ENCODE peak calls at places on chromosomes 4 and X, in eight cellular contexts. D, U, T, F, K, W, J and Q are unnamed samples.

GRCh38 chr4:77445846-77446245 is 159.8 kb upstream of the CXCL13 start:
- DNase-seq in D (no peak), U (no peak), T (no peak), F (no peak), K (no peak), W (no peak), J (no peak), Q (no peak)

GRCh38 chrX:140712413-140713173 is 3.0 kb downstream of the LINC00632 start:
- DNase-seq in D (peak), U (peak), T (peak), F (peak), K (peak), W (no peak), J (peak), Q (peak)

GRCh38 chr4:25448379-25449109 is 71.5 kb downstream of the ANAPC4 start:
- DNase-seq in D (no peak), U (no peak), T (no peak), F (no peak), K (peak), W (no peak), J (peak), Q (no peak)

GRCh38 chrX:39984191-39984956 is 113.4 kb downstream of the BCOR start:
- DNase-seq in D (no peak), U (peak), T (no peak), F (no peak), K (no peak), W (no peak), J (peak), Q (no peak)

GRCh38 chr4:148254818-148255366 is 187.3 kb downstream of the NR3C2 start:
- DNase-seq in D (no peak), U (no peak), T (no peak), F (no peak), K (no peak), W (no peak), J (no peak), Q (no peak)

GRCh38 chr4:7418131-7418943 is 16.4 kb downstream of the PSAPL1 start:
- DNase-seq in D (no peak), U (peak), T (no peak), F (no peak), K (no peak), W (peak), J (no peak), Q (peak)

GRCh38 chrX:155065035-155065734 is 5.8 kb downstream of the CMC4 start:
- DNase-seq in D (no peak), U (no peak), T (no peak), F (no peak), K (no peak), W (no peak), J (peak), Q (no peak)

GRCh38 chrX:24081661-24082154 is 27.0 kb downstream of the EIF2S3 start:
- DNase-seq in D (peak), U (peak), T (no peak), F (peak), K (peak), W (peak), J (peak), Q (peak)

GRCh38 chrX:40008841-40009461 is 88.8 kb downstream of the BCOR start:
- DNase-seq in D (no peak), U (peak), T (no peak), F (no peak), K (peak), W (no peak), J (peak), Q (peak)

GRCh38 chr4:22485751-22486150 is 30.1 kb downstream of the ADGRA3 start:
- DNase-seq in D (no peak), U (no peak), T (no peak), F (no peak), K (no peak), W (no peak), J (peak), Q (no peak)

GRCh38 chr4:106694232-106694631 is 325.7 kb upstream of the GIMD1 start:
- DNase-seq in D (no peak), U (no peak), T (no peak), F (no peak), K (no peak), W (no peak), J (no peak), Q (no peak)

GRCh38 chr4:59904331-59904730 is 1295.8 kb upstream of the ADGRL3 start:
- DNase-seq in D (no peak), U (no peak), T (no peak), F (no peak), K (peak), W (no peak), J (no peak), Q (no peak)

GRCh38 chr4:163157157-163157556 is 9.5 kb downstream of the NAF1 start:
- DNase-seq in D (no peak), U (no peak), T (no peak), F (no peak), K (no peak), W (no peak), J (no peak), Q (no peak)

GRCh38 chr4:43816107-43816506 is 632.5 kb downstream of the KCTD8 start:
- DNase-seq in D (no peak), U (no peak), T (no peak), F (no peak), K (no peak), W (no peak), J (no peak), Q (no peak)

GRCh38 chr4:82528074-82528473 is 33.7 kb downstream of the TMEM150C start:
- DNase-seq in D (no peak), U (no peak), T (no peak), F (no peak), K (no peak), W (no peak), J (no peak), Q (no peak)

GRCh38 chr4:149311076-149311475 is 504.6 kb downstream of the IQCM start:
- DNase-seq in D (no peak), U (no peak), T (no peak), F (no peak), K (no peak), W (no peak), J (no peak), Q (no peak)

GRCh38 chr4:288891-289290 is 16.4 kb downstream of the ZNF732 start:
- DNase-seq in D (no peak), U (no peak), T (no peak), F (no peak), K (no peak), W (no peak), J (peak), Q (no peak)

GRCh38 chrX:118520206-118520857 is 24.7 kb downstream of the DOCK11 start:
- DNase-seq in D (no peak), U (no peak), T (no peak), F (no peak), K (no peak), W (no peak), J (peak), Q (no peak)

GRCh38 chrX:150880808-150881165 is 17.7 kb downstream of the CD99L2 start:
- DNase-seq in D (no peak), U (no peak), T (no peak), F (no peak), K (no peak), W (no peak), J (no peak), Q (no peak)

GRCh38 chr4:141899541-141899940 is 263.2 kb downstream of the IL15 start:
- DNase-seq in D (no peak), U (no peak), T (no peak), F (no peak), K (no peak), W (no peak), J (peak), Q (no peak)

GRCh38 chr4:26015133-26015651 is 101.2 kb downstream of the SMIM20 start:
- DNase-seq in D (no peak), U (peak), T (peak), F (no peak), K (peak), W (no peak), J (peak), Q (peak)

GRCh38 chrX:148567229-148567628 is 66.8 kb downstream of the AFF2 start:
- DNase-seq in D (no peak), U (no peak), T (no peak), F (no peak), K (peak), W (no peak), J (peak), Q (no peak)

GRCh38 chrX:68685722-68686683 is 38.5 kb downstream of the STARD8 start:
- DNase-seq in D (no peak), U (peak), T (no peak), F (no peak), K (peak), W (no peak), J (peak), Q (peak)

GRCh38 chr4:84529169-84529751 is 30.2 kb upstream of the NKX6-1 start:
- DNase-seq in D (no peak), U (no peak), T (no peak), F (no peak), K (peak), W (no peak), J (peak), Q (no peak)

GRCh38 chr4:15077969-15078368 is 75.7 kb downstream of the CPEB2 start:
- DNase-seq in D (no peak), U (no peak), T (no peak), F (no peak), K (no peak), W (no peak), J (peak), Q (no peak)

GRCh38 chr4:3121110-3121509 is 46.6 kb downstream of the HTT start:
- DNase-seq in D (no peak), U (no peak), T (no peak), F (no peak), K (no peak), W (no peak), J (no peak), Q (no peak)

GRCh38 chr4:3121596-3121995 is 47.1 kb downstream of the HTT start:
- DNase-seq in D (no peak), U (no peak), T (no peak), F (no peak), K (no peak), W (no peak), J (no peak), Q (no peak)

GRCh38 chr4:3124070-3124767 is 49.7 kb downstream of the HTT start:
- DNase-seq in D (no peak), U (no peak), T (no peak), F (no peak), K (no peak), W (no peak), J (no peak), Q (no peak)

GRCh38 chr4:3123201-3123671 is 48.8 kb downstream of the HTT start:
- DNase-seq in D (no peak), U (no peak), T (no peak), F (no peak), K (no peak), W (no peak), J (peak), Q (no peak)

GRCh38 chr4:3122081-3122563 is 47.6 kb downstream of the HTT start:
- DNase-seq in D (no peak), U (no peak), T (no peak), F (no peak), K (no peak), W (no peak), J (peak), Q (no peak)
- H3K27ac ChIP-seq in D (no peak), U (peak), T (no peak), F (no peak), K (no peak), W (peak), J (peak), Q (peak)

DNA sequence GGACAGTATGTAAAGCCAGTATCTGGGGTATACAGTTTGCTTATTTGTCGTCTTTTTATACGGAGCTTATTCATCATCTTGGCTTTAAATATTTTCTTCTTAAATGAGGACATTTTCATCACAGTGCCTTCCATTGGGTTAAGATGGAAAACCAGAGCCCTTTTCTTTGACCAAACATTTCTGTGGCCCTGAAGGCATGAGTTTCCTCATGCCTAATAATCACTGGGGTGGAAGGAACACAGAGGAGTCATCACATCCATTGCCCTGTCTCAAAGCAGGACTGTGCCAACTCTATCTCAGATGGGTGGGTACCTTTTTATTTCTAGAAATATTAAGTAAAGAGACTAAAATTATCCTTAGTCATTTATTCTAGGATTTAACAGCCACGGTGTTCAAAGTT is 40.0 kb downstream of the CHRDL1 start:
- DNase-seq in D (no peak), U (no peak), T (no peak), F (no peak), K (no peak), W (no peak), J (no peak), Q (no peak)
- H3K27ac ChIP-seq in D (no peak), U (no peak), T (no peak), F (no peak), K (no peak), W (no peak), J (no peak), Q (no peak)

GRCh38 chr4:108033348-108033747 is 43.7 kb downstream of the HADH start:
- DNase-seq in D (no peak), U (no peak), T (no peak), F (no peak), K (no peak), W (no peak), J (no peak), Q (no peak)

GRCh38 chr4:108030332-108030731 is 40.6 kb downstream of the HADH start:
- DNase-seq in D (no peak), U (no peak), T (no peak), F (peak), K (peak), W (peak), J (peak), Q (no peak)

GRCh38 chr4:108029321-108029720 is 39.6 kb downstream of the HADH start:
- DNase-seq in D (no peak), U (no peak), T (no peak), F (peak), K (no peak), W (no peak), J (no peak), Q (no peak)

GRCh38 chr4:108031427-108032083 is 41.9 kb downstream of the HADH start:
- DNase-seq in D (no peak), U (no peak), T (no peak), F (peak), K (no peak), W (no peak), J (no peak), Q (no peak)

GRCh38 chr4:108029731-108030130 is 40.0 kb downstream of the HADH start:
- DNase-seq in D (no peak), U (no peak), T (no peak), F (no peak), K (no peak), W (no peak), J (no peak), Q (no peak)
- H3K27ac ChIP-seq in D (no peak), U (no peak), T (no peak), F (peak), K (no peak), W (no peak), J (no peak), Q (no peak)

GRCh38 chrX:48357681-48358080 is 1.2 kb upstream of the SSX3 start:
- DNase-seq in D (no peak), U (no peak), T (no peak), F (no peak), K (no peak), W (no peak), J (no peak), Q (no peak)
- H3K27ac ChIP-seq in D (no peak), U (no peak), T (no peak), F (no peak), K (no peak), W (no peak), J (no peak), Q (no peak)

DNA sequence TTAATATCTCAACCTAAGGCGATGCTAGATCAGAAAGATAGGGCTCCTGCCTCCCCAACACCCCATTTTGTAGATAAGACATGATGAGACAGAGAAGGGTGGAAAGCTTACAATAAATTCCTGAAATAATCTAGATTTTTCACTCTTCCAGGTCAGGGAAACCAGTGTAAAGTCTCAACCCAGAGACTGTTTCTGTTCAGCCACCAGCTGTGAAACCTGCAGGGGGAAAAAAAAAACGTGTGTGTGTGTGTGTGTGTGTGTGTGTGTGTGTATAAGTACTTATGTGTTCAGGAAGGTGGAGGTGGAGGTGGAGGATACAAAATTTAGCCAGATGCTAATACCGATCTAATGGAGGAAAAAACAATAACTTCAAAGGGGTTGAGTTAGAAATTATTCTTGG is 773 bp upstream of the ITM2A start:
- DNase-seq in D (no peak), U (no peak), T (no peak), F (no peak), K (peak), W (no peak), J (no peak), Q (no peak)
- H3K27ac ChIP-seq in D (peak), U (peak), T (no peak), F (peak), K (no peak), W (peak), J (no peak), Q (no peak)

DNA sequence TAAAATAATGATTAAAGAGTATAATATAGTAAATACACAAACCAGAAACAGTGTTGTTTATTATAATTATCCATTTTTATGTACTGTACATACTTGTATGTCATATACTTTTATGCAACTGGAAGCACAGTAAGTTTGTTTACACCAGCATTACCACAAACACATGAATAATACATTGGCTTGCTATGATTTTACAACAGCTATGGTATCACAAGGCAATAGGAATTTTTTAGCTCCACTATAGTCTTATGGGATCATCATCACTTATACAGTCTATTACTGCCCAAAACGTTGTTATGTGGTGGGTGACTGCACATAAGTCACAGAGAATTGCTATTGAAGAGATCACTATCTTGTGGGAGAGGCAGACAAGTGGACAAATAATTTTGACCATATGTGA is 1.8 kb upstream of the PF4V1 start:
- DNase-seq in D (no peak), U (no peak), T (no peak), F (no peak), K (no peak), W (no peak), J (no peak), Q (no peak)
- H3K27ac ChIP-seq in D (no peak), U (no peak), T (no peak), F (no peak), K (no peak), W (no peak), J (no peak), Q (no peak)